ENCODE peak calls at places on chromosome X, in six cellular contexts. One of them, this sample, is unnamed.

GRCh38 chrX:140177821-140178220 is 212.5 kb upstream of the CXorf66 start:
- DNase-seq in fibroblast of lung: no peak
- DNase-seq in CD8-positive, alpha-beta memory T cell: no peak
- DNase-seq in aorta: no peak
- DNase-seq in heart right ventricle: no peak
- DNase-seq in cardiac muscle cell: no peak
- DNase-seq in this sample: no peak

GRCh38 chrX:3548743-3549441 is 164.6 kb downstream of the PRKX start:
- DNase-seq in aorta: no peak
- DNase-seq in fibroblast of lung: peak; percentile 80
- DNase-seq in cardiac muscle cell: peak; percentile 29
- DNase-seq in heart right ventricle: no peak
- DNase-seq in CD8-positive, alpha-beta memory T cell: no peak
- DNase-seq in this sample: peak; percentile 89

GRCh38 chrX:39149761-39150160 is 348.5 kb downstream of the MID1IP1 start:
- DNase-seq in CD8-positive, alpha-beta memory T cell: peak; percentile 59
- DNase-seq in cardiac muscle cell: peak; percentile 85
- DNase-seq in fibroblast of lung: peak; percentile 74
- DNase-seq in aorta: peak; percentile 81
- DNase-seq in heart right ventricle: peak; percentile 79
- DNase-seq in this sample: peak; percentile 76

GRCh38 chrX:110089656-110090404 is 86.9 kb downstream of the TMEM164 start:
- DNase-seq in heart right ventricle: no peak
- DNase-seq in aorta: no peak
- DNase-seq in cardiac muscle cell: no peak
- DNase-seq in fibroblast of lung: no peak
- DNase-seq in CD8-positive, alpha-beta memory T cell: no peak
- DNase-seq in this sample: no peak

GRCh38 chrX:33218819-33219218 is 7.5 kb upstream of the DMD start:
- DNase-seq in heart right ventricle: no peak
- DNase-seq in aorta: no peak
- DNase-seq in cardiac muscle cell: no peak
- DNase-seq in CD8-positive, alpha-beta memory T cell: no peak
- DNase-seq in fibroblast of lung: no peak
- DNase-seq in this sample: no peak

GRCh38 chrX:153647461-153648357 is 706 bp downstream of the DUSP9 start:
- DNase-seq in cardiac muscle cell: no peak
- DNase-seq in aorta: peak; percentile 35
- DNase-seq in fibroblast of lung: no peak
- DNase-seq in heart right ventricle: no peak
- DNase-seq in CD8-positive, alpha-beta memory T cell: no peak
- DNase-seq in this sample: no peak

GRCh38 chrX:34546366-34546765 is 110.7 kb downstream of the TMEM47 start:
- DNase-seq in fibroblast of lung: no peak
- DNase-seq in heart right ventricle: no peak
- DNase-seq in cardiac muscle cell: no peak
- DNase-seq in aorta: no peak
- DNase-seq in CD8-positive, alpha-beta memory T cell: no peak
- DNase-seq in this sample: peak; percentile 26

GRCh38 chrX:76453737-76454406 is 26.4 kb downstream of the MAGEE1 start:
- DNase-seq in aorta: no peak
- DNase-seq in CD8-positive, alpha-beta memory T cell: no peak
- DNase-seq in fibroblast of lung: no peak
- DNase-seq in cardiac muscle cell: peak; percentile 3
- DNase-seq in heart right ventricle: no peak
- DNase-seq in this sample: no peak

GRCh38 chrX:118520858-118521206 is 25.2 kb downstream of the DOCK11 start:
- DNase-seq in heart right ventricle: no peak
- DNase-seq in aorta: no peak
- DNase-seq in CD8-positive, alpha-beta memory T cell: no peak
- DNase-seq in cardiac muscle cell: no peak
- DNase-seq in fibroblast of lung: no peak
- DNase-seq in this sample: no peak

GRCh38 chrX:15947648-15948317 is 93.2 kb upstream of the AP1S2 start:
- DNase-seq in fibroblast of lung: peak; percentile 41
- DNase-seq in heart right ventricle: no peak
- DNase-seq in aorta: no peak
- DNase-seq in CD8-positive, alpha-beta memory T cell: no peak
- DNase-seq in cardiac muscle cell: no peak
- DNase-seq in this sample: peak; percentile 43

GRCh38 chrX:31293409-31293808 is 221.6 kb upstream of the FTHL17 start:
- DNase-seq in aorta: no peak
- DNase-seq in heart right ventricle: no peak
- DNase-seq in fibroblast of lung: no peak
- DNase-seq in cardiac muscle cell: no peak
- DNase-seq in CD8-positive, alpha-beta memory T cell: no peak
- DNase-seq in this sample: no peak

GRCh38 chrX:38754102-38754790 is 47.0 kb upstream of the MID1IP1 start:
- DNase-seq in CD8-positive, alpha-beta memory T cell: no peak
- DNase-seq in aorta: no peak
- DNase-seq in heart right ventricle: no peak
- DNase-seq in cardiac muscle cell: peak; percentile 60
- DNase-seq in fibroblast of lung: peak; percentile 74
- DNase-seq in this sample: peak; percentile 68

GRCh38 chrX:134669378-134670098 is 11.3 kb upstream of the PLAC1 start:
- DNase-seq in CD8-positive, alpha-beta memory T cell: no peak
- DNase-seq in cardiac muscle cell: no peak
- DNase-seq in aorta: peak; percentile 48
- DNase-seq in heart right ventricle: peak; percentile 10
- DNase-seq in fibroblast of lung: peak; percentile 81
- DNase-seq in this sample: peak; percentile 70

GRCh38 chrX:22652596-22652995 is 347.2 kb upstream of the DDX53 start:
- DNase-seq in heart right ventricle: no peak
- DNase-seq in CD8-positive, alpha-beta memory T cell: no peak
- DNase-seq in cardiac muscle cell: peak; percentile 53
- DNase-seq in fibroblast of lung: peak; percentile 40
- DNase-seq in aorta: no peak
- DNase-seq in this sample: peak; percentile 10
- H3K36me3 ChIP-seq in heart right ventricle: no peaks in the 10 kb centered on the region
- H3K36me3 ChIP-seq in CD8-positive, alpha-beta memory T cell: no peaks in the 10 kb centered on the region
- H3K36me3 ChIP-seq in cardiac muscle cell: no peaks in the 10 kb centered on the region
- H3K36me3 ChIP-seq in fibroblast of lung: no peaks in the 10 kb centered on the region
- H3K36me3 ChIP-seq in aorta: no peaks in the 10 kb centered on the region
- H3K36me3 ChIP-seq in this sample: no peaks in the 10 kb centered on the region

DNA sequence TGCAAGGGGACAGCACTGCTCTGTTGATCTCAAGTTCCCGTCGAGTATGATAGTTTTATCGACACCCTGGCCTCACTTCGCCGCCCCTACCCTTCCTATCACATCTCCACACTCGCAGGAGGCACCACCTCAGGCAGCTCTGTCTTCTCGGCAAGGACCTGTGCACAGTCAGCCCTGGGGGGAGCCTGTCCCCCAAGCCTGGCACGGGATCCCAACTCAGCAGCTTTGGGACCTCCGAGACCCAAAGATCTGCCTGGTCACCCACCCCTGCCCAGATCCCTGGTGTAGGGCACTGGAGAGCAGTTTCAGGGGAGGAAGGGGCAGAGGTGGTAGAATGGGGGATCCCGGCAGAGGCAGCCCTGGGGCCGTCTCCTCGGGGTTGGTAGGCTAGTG is 18.0 kb upstream of the UBA1 start:
- DNase-seq in CD8-positive, alpha-beta memory T cell: no peak
- DNase-seq in cardiac muscle cell: no peak
- DNase-seq in aorta: peak; percentile 26
- DNase-seq in heart right ventricle: no peak
- DNase-seq in fibroblast of lung: no peak
- DNase-seq in this sample: no peak
- H3K36me3 ChIP-seq in CD8-positive, alpha-beta memory T cell: peaks cover 16% of the 10 kb centered on the region
- H3K36me3 ChIP-seq in cardiac muscle cell: no peaks in the 10 kb centered on the region
- H3K36me3 ChIP-seq in aorta: no peaks in the 10 kb centered on the region
- H3K36me3 ChIP-seq in heart right ventricle: peaks cover 90% of the 10 kb centered on the region
- H3K36me3 ChIP-seq in fibroblast of lung: peaks cover 7% of the 10 kb centered on the region
- H3K36me3 ChIP-seq in this sample: peaks cover 50% of the 10 kb centered on the region

GRCh38 chrX:149497626-149498025 is 7.5 kb downstream of the IDS start:
- DNase-seq in heart right ventricle: no peak
- DNase-seq in CD8-positive, alpha-beta memory T cell: no peak
- DNase-seq in cardiac muscle cell: no peak
- DNase-seq in aorta: no peak
- DNase-seq in fibroblast of lung: peak; percentile 25
- DNase-seq in this sample: peak; percentile 77

GRCh38 chrX:149497054-149497453 is 8.1 kb downstream of the IDS start:
- DNase-seq in heart right ventricle: no peak
- DNase-seq in cardiac muscle cell: no peak
- DNase-seq in fibroblast of lung: no peak
- DNase-seq in aorta: no peak
- DNase-seq in CD8-positive, alpha-beta memory T cell: no peak
- DNase-seq in this sample: no peak

GRCh38 chrX:149495573-149496071 is 9.5 kb downstream of the IDS start:
- DNase-seq in fibroblast of lung: peak; percentile 56
- DNase-seq in CD8-positive, alpha-beta memory T cell: no peak
- DNase-seq in aorta: no peak
- DNase-seq in heart right ventricle: no peak
- DNase-seq in cardiac muscle cell: no peak
- DNase-seq in this sample: peak; percentile 62

GRCh38 chrX:149499766-149500165 is 5.3 kb downstream of the IDS start:
- DNase-seq in CD8-positive, alpha-beta memory T cell: no peak
- DNase-seq in heart right ventricle: no peak
- DNase-seq in fibroblast of lung: no peak
- DNase-seq in aorta: no peak
- DNase-seq in cardiac muscle cell: no peak
- DNase-seq in this sample: no peak

GRCh38 chrX:149498767-149499166 is 6.3 kb downstream of the IDS start:
- DNase-seq in heart right ventricle: no peak
- DNase-seq in fibroblast of lung: no peak
- DNase-seq in aorta: no peak
- DNase-seq in CD8-positive, alpha-beta memory T cell: no peak
- DNase-seq in cardiac muscle cell: no peak
- DNase-seq in this sample: no peak
- H3K36me3 ChIP-seq in heart right ventricle: peaks cover 82% of the 10 kb centered on the region
- H3K36me3 ChIP-seq in fibroblast of lung: peaks cover 5% of the 10 kb centered on the region
- H3K36me3 ChIP-seq in aorta: no peaks in the 10 kb centered on the region
- H3K36me3 ChIP-seq in CD8-positive, alpha-beta memory T cell: peaks cover 64% of the 10 kb centered on the region
- H3K36me3 ChIP-seq in cardiac muscle cell: peaks cover 2% of the 10 kb centered on the region
- H3K36me3 ChIP-seq in this sample: peaks cover 25% of the 10 kb centered on the region

DNA sequence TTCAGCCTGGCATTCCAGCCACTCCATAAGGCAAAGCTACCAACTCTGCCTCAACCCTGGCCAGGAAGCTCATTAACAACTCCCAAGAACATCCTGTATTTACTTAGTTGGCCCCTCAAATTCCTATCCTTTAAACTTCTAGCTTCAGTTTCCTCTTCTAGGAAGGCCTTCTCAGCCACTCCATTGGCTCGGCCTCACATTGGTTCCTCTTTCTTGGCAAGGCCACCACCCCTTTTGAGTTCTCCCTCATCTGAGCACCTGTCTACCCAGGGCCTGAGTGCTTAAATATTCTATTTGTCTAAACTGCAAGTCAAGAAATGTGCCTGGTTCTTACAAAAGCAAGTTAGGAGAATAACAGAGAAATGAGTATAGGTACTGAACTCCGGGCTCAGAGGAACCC is 10.0 kb downstream of the SMC1A start:
- DNase-seq in CD8-positive, alpha-beta memory T cell: no peak
- DNase-seq in aorta: no peak
- DNase-seq in heart right ventricle: no peak
- DNase-seq in fibroblast of lung: no peak
- DNase-seq in cardiac muscle cell: no peak
- DNase-seq in this sample: no peak
- H3K36me3 ChIP-seq in CD8-positive, alpha-beta memory T cell: peaks cover 31% of the 10 kb centered on the region
- H3K36me3 ChIP-seq in aorta: no peaks in the 10 kb centered on the region
- H3K36me3 ChIP-seq in heart right ventricle: peaks cover 64% of the 10 kb centered on the region
- H3K36me3 ChIP-seq in fibroblast of lung: peaks cover 1% of the 10 kb centered on the region
- H3K36me3 ChIP-seq in cardiac muscle cell: peaks cover 11% of the 10 kb centered on the region
- H3K36me3 ChIP-seq in this sample: peaks cover 67% of the 10 kb centered on the region

GRCh38 chrX:136306182-136306581 is 5.4 kb downstream of the ADGRG4 start:
- DNase-seq in fibroblast of lung: no peak
- DNase-seq in heart right ventricle: no peak
- DNase-seq in CD8-positive, alpha-beta memory T cell: no peak
- DNase-seq in aorta: no peak
- DNase-seq in cardiac muscle cell: no peak
- DNase-seq in this sample: no peak
- H3K36me3 ChIP-seq in fibroblast of lung: no peaks in the 10 kb centered on the region
- H3K36me3 ChIP-seq in heart right ventricle: no peaks in the 10 kb centered on the region
- H3K36me3 ChIP-seq in CD8-positive, alpha-beta memory T cell: no peaks in the 10 kb centered on the region
- H3K36me3 ChIP-seq in aorta: no peaks in the 10 kb centered on the region
- H3K36me3 ChIP-seq in cardiac muscle cell: no peaks in the 10 kb centered on the region
- H3K36me3 ChIP-seq in this sample: no peaks in the 10 kb centered on the region

DNA sequence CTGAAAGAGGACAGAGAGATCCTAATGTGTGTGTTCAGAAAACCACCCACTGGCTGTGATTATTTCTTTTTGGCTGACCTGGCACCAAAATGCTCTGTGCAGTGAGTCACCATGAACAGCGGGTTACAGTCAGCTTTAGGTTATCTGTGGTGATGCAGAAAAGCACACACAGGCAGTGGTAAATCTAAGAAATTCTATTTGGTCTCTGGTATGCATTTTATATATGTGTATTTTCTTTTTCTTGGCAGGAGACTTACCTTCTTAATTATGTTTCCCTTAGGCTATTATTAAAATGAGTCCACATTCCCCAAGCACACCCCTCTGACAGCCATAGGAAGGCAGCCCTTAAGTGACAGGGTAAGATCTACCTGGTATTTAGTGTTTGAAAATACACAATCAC is 79.1 kb upstream of the TFDP3 start:
- DNase-seq in CD8-positive, alpha-beta memory T cell: no peak
- DNase-seq in fibroblast of lung: peak; percentile 64
- DNase-seq in heart right ventricle: no peak
- DNase-seq in aorta: no peak
- DNase-seq in cardiac muscle cell: no peak
- DNase-seq in this sample: peak; percentile 55
- H3K36me3 ChIP-seq in CD8-positive, alpha-beta memory T cell: no peaks in the 10 kb centered on the region
- H3K36me3 ChIP-seq in fibroblast of lung: no peaks in the 10 kb centered on the region
- H3K36me3 ChIP-seq in heart right ventricle: no peaks in the 10 kb centered on the region
- H3K36me3 ChIP-seq in aorta: no peaks in the 10 kb centered on the region
- H3K36me3 ChIP-seq in cardiac muscle cell: peaks cover 4% of the 10 kb centered on the region
- H3K36me3 ChIP-seq in this sample: peaks cover 20% of the 10 kb centered on the region

GRCh38 chrX:123601437-123601836 is 131.4 kb downstream of the THOC2 start:
- DNase-seq in CD8-positive, alpha-beta memory T cell: no peak
- DNase-seq in heart right ventricle: no peak
- DNase-seq in aorta: no peak
- DNase-seq in fibroblast of lung: no peak
- DNase-seq in cardiac muscle cell: no peak
- DNase-seq in this sample: no peak

GRCh38 chrX:123607806-123608205 is 125.0 kb downstream of the THOC2 start:
- DNase-seq in aorta: no peak
- DNase-seq in fibroblast of lung: no peak
- DNase-seq in heart right ventricle: no peak
- DNase-seq in cardiac muscle cell: no peak
- DNase-seq in CD8-positive, alpha-beta memory T cell: no peak
- DNase-seq in this sample: no peak

GRCh38 chrX:123603516-123603915 is 129.3 kb downstream of the THOC2 start:
- DNase-seq in cardiac muscle cell: no peak
- DNase-seq in heart right ventricle: no peak
- DNase-seq in fibroblast of lung: no peak
- DNase-seq in CD8-positive, alpha-beta memory T cell: no peak
- DNase-seq in aorta: no peak
- DNase-seq in this sample: no peak

GRCh38 chrX:123610915-123611314 is 121.9 kb downstream of the THOC2 start:
- DNase-seq in heart right ventricle: no peak
- DNase-seq in aorta: no peak
- DNase-seq in fibroblast of lung: no peak
- DNase-seq in CD8-positive, alpha-beta memory T cell: no peak
- DNase-seq in cardiac muscle cell: no peak
- DNase-seq in this sample: no peak

DNA sequence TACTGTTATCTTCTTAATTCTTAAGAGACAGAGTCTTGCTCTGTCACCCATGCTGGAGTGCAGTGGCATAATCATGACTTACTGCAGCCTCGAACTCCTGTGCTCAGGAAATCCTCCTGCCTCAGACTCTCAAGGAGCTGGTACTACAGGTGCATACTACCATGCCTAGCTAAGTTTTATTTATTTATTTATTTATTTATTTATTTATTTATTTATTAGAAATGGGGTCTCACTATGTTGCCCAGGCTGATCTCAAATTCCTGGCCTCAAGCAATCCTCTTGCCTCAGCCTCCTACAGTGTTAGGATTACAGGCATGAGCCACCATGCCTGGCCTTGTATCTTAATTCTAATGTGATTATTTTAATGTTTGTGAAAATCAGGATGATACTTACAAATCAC is 125.6 kb downstream of the THOC2 start:
- DNase-seq in heart right ventricle: no peak
- DNase-seq in CD8-positive, alpha-beta memory T cell: no peak
- DNase-seq in aorta: no peak
- DNase-seq in cardiac muscle cell: no peak
- DNase-seq in fibroblast of lung: no peak
- DNase-seq in this sample: no peak
- H3K36me3 ChIP-seq in heart right ventricle: peaks cover 25% of the 10 kb centered on the region
- H3K36me3 ChIP-seq in CD8-positive, alpha-beta memory T cell: peaks cover under 1% of the 10 kb centered on the region
- H3K36me3 ChIP-seq in aorta: no peaks in the 10 kb centered on the region
- H3K36me3 ChIP-seq in cardiac muscle cell: peaks cover 4% of the 10 kb centered on the region
- H3K36me3 ChIP-seq in fibroblast of lung: no peaks in the 10 kb centered on the region
- H3K36me3 ChIP-seq in this sample: peaks cover 17% of the 10 kb centered on the region